ENCODE peak calls at places on chromosomes 16 and 17, in four cellular contexts. M is CD8-positive, alpha-beta T cell; G is D721Med; A is lower leg skin. I is an unnamed sample.

GRCh38 chr17:42281571-42282096 is 5.4 kb upstream of the STAT5B start:
- DNase-seq in M (no peak), G (no peak), A (no peak), I (no peak)

GRCh38 chr17:59115474-59115873 is 8.8 kb upstream of the TRIM37 start:
- DNase-seq in M (no peak), G (no peak), A (no peak), I (no peak)

GRCh38 chr17:48609754-48610281 is 999 bp downstream of the HOXB7 start:
- DNase-seq in M (no peak), G (no peak), A (no peak), I (no peak)

GRCh38 chr16:71501562-71501961 is 12.4 kb upstream of the ZNF19 start:
- DNase-seq in M (no peak), G (no peak), A (no peak), I (no peak)

GRCh38 chr17:28317965-28318758 is 838 bp upstream of the TMEM97 start:
- DNase-seq in M (no peak), G (no peak), A (no peak), I (no peak)

GRCh38 chr17:77319211-77320031 is 178.7 kb downstream of the SEC14L1 start:
- DNase-seq in M (no peak), G (no peak), A (peak; percentile 93), I (peak; percentile 87)

GRCh38 chr17:41464682-41465081 is 2.5 kb downstream of the KRT32 start:
- DNase-seq in M (no peak), G (no peak), A (peak; percentile 87), I (peak; percentile 88)

GRCh38 chr17:16301963-16302855 is 51.1 kb downstream of the CENPV start:
- DNase-seq in M (no peak), G (no peak), A (no peak), I (peak; percentile 41)

GRCh38 chr17:50972579-50972978 is 106.4 kb upstream of the TOB1 start:
- DNase-seq in M (no peak), G (no peak), A (no peak), I (no peak)

GRCh38 chr17:47212458-47212857 is 3.3 kb downstream of the MYL4 start:
- DNase-seq in M (no peak), G (no peak), A (no peak), I (no peak)

GRCh38 chr17:39962642-39963220 is at the start of gene GSDMA:
- DNase-seq in M (no peak), G (no peak), A (no peak), I (no peak)

GRCh38 chr16:73129455-73129854 is 81.5 kb upstream of the ZFHX3 start:
- DNase-seq in M (no peak), G (no peak), A (no peak), I (no peak)

GRCh38 chr17:82497483-82498405 is 21.8 kb upstream of the FOXK2 start:
- DNase-seq in M (peak; percentile 39), G (peak; percentile 15), A (no peak), I (no peak)

GRCh38 chr17:285751-286422 is 66.7 kb downstream of the RPH3AL start:
- DNase-seq in M (no peak), G (no peak), A (no peak), I (no peak)

GRCh38 chr17:32546031-32546444 is 59.2 kb downstream of the CDK5R1 start:
- DNase-seq in M (no peak), G (no peak), A (no peak), I (no peak)

GRCh38 chr17:14203392-14203791 is 33.3 kb downstream of the CDRT15 start:
- DNase-seq in M (peak; percentile 41), G (no peak), A (no peak), I (no peak)

GRCh38 chr17:51765558-51766145 is 392.9 kb downstream of the CA10 start:
- DNase-seq in M (no peak), G (no peak), A (no peak), I (no peak)

GRCh38 chr17:7673239-7673638 is 14.1 kb downstream of the TP53 start:
- DNase-seq in M (peak; percentile 35), G (peak; percentile 12), A (no peak), I (no peak)
- TF ChIP-seq CTCF in M (peak; percentile 31), G (peak; percentile 31), A (no peak), I (no peak)

GRCh38 chr17:75262112-75262606 is 480 bp downstream of the MRPS7 start:
- DNase-seq in M (no peak), G (no peak), A (no peak), I (no peak)

GRCh38 chr17:75265614-75266314 is 4.1 kb downstream of the MRPS7 start:
- DNase-seq in M (no peak), G (no peak), A (no peak), I (no peak)

GRCh38 chr17:75263051-75263450 is 1.4 kb downstream of the MRPS7 start:
- DNase-seq in M (no peak), G (no peak), A (no peak), I (no peak)

GRCh38 chr17:75261336-75262111 is at the start of the genes GGA3 and MRPS7:
- DNase-seq in M (peak; percentile 96), G (peak; percentile 94), A (peak; percentile 94), I (peak; percentile 96)

GRCh38 chr17:75260679-75261335 is 599 bp downstream of the GGA3 start:
- DNase-seq in M (no peak), G (no peak), A (no peak), I (no peak)
- TF ChIP-seq CTCF in M (no peak), G (peak; percentile 13), A (no peak), I (no peak)

GRCh38 chr17:7437369-7437863 is 1.9 kb upstream of the FGF11 start:
- DNase-seq in M (no peak), G (no peak), A (no peak), I (no peak)

GRCh38 chr17:7438656-7439460 is 454 bp upstream of the FGF11 start:
- DNase-seq in M (no peak), G (no peak), A (no peak), I (no peak)

GRCh38 chr17:7438050-7438614 is 1.2 kb upstream of the FGF11 start:
- DNase-seq in M (peak; percentile 67), G (no peak), A (peak; percentile 72), I (peak; percentile 69)

GRCh38 chr17:7435676-7436555 is 681 bp downstream of the TMEM102 start:
- DNase-seq in M (peak; percentile 50), G (no peak), A (peak; percentile 54), I (peak; percentile 49)

GRCh38 chr17:7436556-7437368 is 1.5 kb downstream of the TMEM102 start:
- DNase-seq in M (peak; percentile 83), G (peak; percentile 68), A (peak; percentile 58), I (peak; percentile 76)
- TF ChIP-seq CTCF in M (peak; percentile 93), G (peak; percentile 46), A (no peak), I (peak; percentile 83)

GRCh38 chr17:45096141-45096540 is 35.0 kb downstream of the NMT1 start:
- DNase-seq in M (no peak), G (peak; percentile 25), A (no peak), I (no peak)
- TF ChIP-seq CTCF in M (no peak), G (peak; percentile 46), A (no peak), I (peak; percentile 0)

GRCh38 chr17:18380471-18381157 is 3.0 kb downstream of the EVPLL start:
- DNase-seq in M (no peak), G (no peak), A (no peak), I (no peak)

GRCh38 chr17:18378205-18378505 is 577 bp downstream of the EVPLL start:
- DNase-seq in M (no peak), G (no peak), A (no peak), I (no peak)

GRCh38 chr17:18381158-18381952 is 3.8 kb downstream of the EVPLL start:
- DNase-seq in M (no peak), G (no peak), A (no peak), I (no peak)

GRCh38 chr17:18377437-18378204 is at the start of gene EVPLL:
- DNase-seq in M (no peak), G (peak; percentile 58), A (peak; percentile 79), I (peak; percentile 85)

GRCh38 chr17:18379246-18380146 is 1.9 kb downstream of the EVPLL start:
- DNase-seq in M (no peak), G (no peak), A (no peak), I (no peak)
- TF ChIP-seq CTCF in M (no peak), G (no peak), A (no peak), I (no peak)

DNA sequence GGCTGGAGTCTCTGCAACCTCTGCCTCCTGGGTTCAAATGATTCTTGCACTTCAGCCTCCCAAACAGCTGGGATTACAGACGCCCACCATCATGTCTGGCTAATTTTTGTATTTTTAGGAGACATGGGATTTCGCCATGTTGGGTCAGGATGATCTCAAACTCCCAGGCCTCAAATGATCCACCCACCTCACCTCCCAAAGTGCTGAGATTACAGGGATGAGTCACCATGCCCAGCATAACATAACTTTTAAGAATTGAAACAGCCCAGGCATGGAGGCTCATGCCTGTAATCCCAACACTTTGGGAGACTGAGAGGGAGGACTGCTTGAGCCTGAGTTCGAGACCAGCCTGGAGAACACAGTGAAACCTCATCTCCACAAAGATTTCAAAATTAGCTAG is 2.5 kb downstream of the RSL1D1 start:
- DNase-seq in M (no peak), G (no peak), A (no peak), I (no peak)
- TF ChIP-seq CTCF in M (no peak), G (no peak), A (no peak), I (no peak)

DNA sequence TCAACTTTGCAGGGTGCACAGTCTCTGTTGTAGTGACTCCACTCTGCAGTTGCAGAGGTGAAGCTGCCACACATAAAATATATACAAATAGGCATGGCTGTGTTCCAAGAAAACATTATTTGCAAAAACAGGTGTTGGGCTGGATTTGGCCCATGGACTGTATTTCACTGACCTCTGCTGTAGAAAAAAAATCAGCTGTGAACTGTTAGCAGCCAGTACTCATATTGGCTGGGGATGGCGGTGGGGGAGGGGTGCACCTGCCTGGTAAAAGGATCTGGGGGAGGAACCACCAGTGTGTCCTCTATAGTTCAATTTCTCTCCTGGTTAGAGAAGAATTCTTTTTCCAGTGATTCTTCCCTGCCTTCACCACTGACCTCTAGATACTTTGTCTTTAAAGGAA is 50.0 kb downstream of the SHISA9 start:
- DNase-seq in M (no peak), G (no peak), A (no peak), I (no peak)
- TF ChIP-seq CTCF in M (no peak), G (no peak), A (no peak), I (no peak)